ENCODE peak calls at places on chromosomes 5 and 9, in six cellular contexts. B is lower lobe of right lung, M is SK-N-SH, X is uterus, G is K562, Y is pancreas. Q is an unnamed sample. For H3K4me1, the result is how much of the 10 kb centered on the place peaks cover.

GRCh38 chr5:105899726-105900125 is 1771.0 kb downstream of the EFNA5 start:
- DNase-seq in B (no peak), M (no peak), X (no peak), G (no peak), Y (no peak), Q (no peak)

GRCh38 chr5:95731571-95732554 is 727 bp downstream of the RHOBTB3 start:
- DNase-seq in B (peak), M (peak), X (peak), G (peak), Y (peak), Q (peak)

GRCh38 chr9:5767968-5768932 is 64.7 kb downstream of the ERMP1 start:
- DNase-seq in B (no peak), M (no peak), X (no peak), G (no peak), Y (no peak), Q (no peak)

GRCh38 chr5:72459089-72459661 is 48.0 kb downstream of the ZNF366 start:
- DNase-seq in B (no peak), M (no peak), X (no peak), G (no peak), Y (no peak), Q (no peak)

GRCh38 chr5:43168175-43168574 is 23.9 kb upstream of the NIM1K start:
- DNase-seq in B (no peak), M (no peak), X (no peak), G (no peak), Y (no peak), Q (no peak)

GRCh38 chr9:19634881-19635280 is 154.0 kb downstream of the SLC24A2 start:
- DNase-seq in B (no peak), M (peak), X (no peak), G (no peak), Y (no peak), Q (no peak)

GRCh38 chr5:155679530-155679929 is 647.4 kb upstream of the SGCD start:
- DNase-seq in B (no peak), M (no peak), X (no peak), G (no peak), Y (no peak), Q (no peak)

GRCh38 chr9:101275671-101276250 is 109.0 kb downstream of the BAAT start:
- DNase-seq in B (no peak), M (no peak), X (no peak), G (no peak), Y (no peak), Q (no peak)

GRCh38 chr9:134650431-134651190 is 9.0 kb downstream of the COL5A1 start:
- DNase-seq in B (no peak), M (no peak), X (no peak), G (no peak), Y (peak), Q (no peak)

GRCh38 chr9:129702563-129702962 is 37.1 kb downstream of the PRRX2 start:
- DNase-seq in B (peak), M (no peak), X (no peak), G (no peak), Y (no peak), Q (no peak)

GRCh38 chr5:94983861-94984535 is 300.9 kb downstream of the MCTP1 start:
- DNase-seq in B (no peak), M (no peak), X (no peak), G (no peak), Y (no peak), Q (no peak)

GRCh38 chr9:131528886-131529505 is 2.1 kb downstream of the UCK1 start:
- DNase-seq in B (no peak), M (no peak), X (no peak), G (no peak), Y (no peak), Q (no peak)

GRCh38 chr5:170648546-170648945 is 135.0 kb upstream of the GABRP start:
- DNase-seq in B (no peak), M (no peak), X (no peak), G (no peak), Y (no peak), Q (no peak)

GRCh38 chr9:6902423-6902822 is 144.7 kb downstream of the KDM4C start:
- DNase-seq in B (no peak), M (no peak), X (no peak), G (no peak), Y (no peak), Q (no peak)

GRCh38 chr5:59276886-59277514 is 616.5 kb downstream of the PDE4D start:
- DNase-seq in B (no peak), M (no peak), X (no peak), G (no peak), Y (no peak), Q (no peak)

GRCh38 chr5:59276277-59276647 is 617.3 kb downstream of the PDE4D start:
- DNase-seq in B (no peak), M (no peak), X (no peak), G (no peak), Y (no peak), Q (no peak)

GRCh38 chr5:59274130-59274529 is 619.4 kb downstream of the PDE4D start:
- DNase-seq in B (no peak), M (no peak), X (no peak), G (no peak), Y (no peak), Q (no peak)

GRCh38 chr5:59275170-59275536 is 618.4 kb downstream of the PDE4D start:
- DNase-seq in B (no peak), M (no peak), X (no peak), G (no peak), Y (no peak), Q (no peak)

DNA sequence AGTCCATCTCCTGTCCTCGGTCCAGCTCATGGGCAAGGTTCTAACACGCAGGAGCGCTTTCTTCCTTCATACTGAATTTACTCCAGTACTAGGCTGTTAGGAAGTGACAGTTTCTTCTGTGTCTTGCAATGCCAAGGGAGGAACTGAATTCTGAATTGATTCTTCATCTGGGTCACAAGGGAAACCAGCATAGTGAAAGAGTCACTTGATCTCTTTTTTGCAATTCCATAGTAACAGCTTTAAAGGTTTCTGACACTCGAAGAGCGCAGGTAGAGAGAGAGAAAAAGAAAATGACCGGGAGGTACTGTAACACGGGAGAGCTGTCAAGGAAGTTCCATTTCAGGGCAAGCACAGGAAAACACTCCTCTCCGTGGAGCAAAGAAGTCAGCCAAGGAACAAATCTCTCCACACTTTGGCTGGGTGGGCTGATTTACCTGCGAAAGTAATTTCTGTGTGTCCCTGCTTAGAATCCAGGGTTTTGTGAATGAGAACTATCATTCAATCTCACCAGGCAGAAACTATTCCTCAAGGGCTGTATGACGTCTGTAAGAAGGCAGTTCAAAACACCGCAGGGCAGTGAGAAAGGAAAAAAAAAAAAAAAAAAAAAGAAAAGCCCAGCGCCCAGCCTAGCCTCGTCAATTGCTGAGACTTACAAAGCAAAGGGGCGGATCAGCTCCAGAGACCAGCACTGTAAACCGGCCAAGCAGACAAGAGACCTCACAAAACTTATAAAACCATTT is 617.8 kb downstream of the PDE4D start:
- DNase-seq in B (no peak), M (no peak), X (peak), G (no peak), Y (no peak), Q (no peak)
- H3K4me3 ChIP-seq in B (peak), M (no peak), X (peak), G (no peak), Y (peak), Q (no peak)

GRCh38 chr5:14204011-14204670 is 61.0 kb downstream of the TRIO start:
- DNase-seq in B (no peak), M (no peak), X (no peak), G (no peak), Y (no peak), Q (no peak)
- H3K4me1 ChIP-seq in B (half or more), M (half or more), X (under half), G (under half), Y (under half), Q (under half)

DNA sequence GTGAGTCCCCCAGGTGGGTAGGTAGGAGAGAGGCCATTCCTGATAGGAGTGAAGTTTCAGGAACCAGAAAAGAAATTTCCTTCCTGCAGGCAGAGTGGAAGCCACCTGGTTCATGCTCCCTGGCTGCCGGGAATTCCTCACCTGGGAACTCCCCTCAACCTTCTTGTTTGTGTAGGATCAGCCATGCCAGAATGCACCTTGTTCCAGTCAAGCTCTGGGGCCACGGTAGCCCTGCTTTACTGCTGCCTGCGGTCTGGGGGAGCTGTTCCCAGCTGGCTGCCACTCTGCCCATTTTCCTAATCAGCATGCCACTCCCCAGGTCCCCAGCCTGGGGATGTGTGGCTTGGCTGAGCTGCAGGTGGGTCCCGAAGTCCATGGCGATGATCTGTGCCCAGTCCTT is 18.7 kb upstream of the B4GALT1 start:
- DNase-seq in B (no peak), M (no peak), X (no peak), G (no peak), Y (no peak), Q (no peak)
- TF ChIP-seq CTCF in B (no peak), M (no peak), X (no peak), G (no peak), Y (no peak), Q (no peak)

DNA sequence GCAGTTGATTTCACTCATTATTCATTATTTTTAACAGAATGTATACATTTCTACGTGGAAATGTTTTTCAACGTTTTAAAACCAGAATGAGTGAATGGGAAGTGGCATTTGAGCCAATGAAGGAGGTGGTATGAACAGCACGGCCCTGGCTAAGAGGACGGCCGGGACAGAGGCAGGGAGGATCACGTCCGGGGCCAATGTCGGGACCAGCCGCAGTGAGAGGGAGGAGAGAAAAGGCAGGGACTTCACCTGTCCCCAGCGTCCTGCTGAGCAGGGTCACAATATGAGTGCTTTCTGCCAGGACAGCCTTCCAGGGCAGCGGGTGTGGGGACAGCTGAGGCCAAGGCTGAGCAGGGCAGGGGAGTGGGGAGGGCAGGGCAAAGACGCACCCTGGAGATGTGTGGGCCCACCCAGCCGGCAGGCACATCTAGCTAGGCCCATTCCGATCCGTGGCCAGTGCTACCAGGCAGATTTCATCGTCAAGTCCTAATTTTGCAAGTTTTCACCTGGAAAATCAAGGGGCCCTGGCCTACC is 148.0 kb upstream of the PHYKPL start:
- DNase-seq in B (no peak), M (no peak), X (no peak), G (no peak), Y (peak), Q (no peak)
- H3K4me3 ChIP-seq in B (no peak), M (no peak), X (no peak), G (no peak), Y (no peak), Q (no peak)

GRCh38 chr5:2999926-3000325 is 248.4 kb upstream of the IRX2 start:
- DNase-seq in B (no peak), M (no peak), X (no peak), G (no peak), Y (peak), Q (no peak)
- H3K4me1 ChIP-seq in B (under half), M (under half), X (under half), G (under half), Y (under half), Q (under half)

GRCh38 chr5:173984218-173984617 is 4.8 kb upstream of the C5orf47 start:
- DNase-seq in B (no peak), M (peak), X (no peak), G (peak), Y (no peak), Q (peak)
- TF ChIP-seq CTCF in B (no peak), M (peak), X (peak), G (peak), Y (no peak), Q (peak)

GRCh38 chr9:18405240-18405639 is 68.7 kb upstream of the ADAMTSL1 start:
- DNase-seq in B (no peak), M (no peak), X (no peak), G (no peak), Y (no peak), Q (no peak)

DNA sequence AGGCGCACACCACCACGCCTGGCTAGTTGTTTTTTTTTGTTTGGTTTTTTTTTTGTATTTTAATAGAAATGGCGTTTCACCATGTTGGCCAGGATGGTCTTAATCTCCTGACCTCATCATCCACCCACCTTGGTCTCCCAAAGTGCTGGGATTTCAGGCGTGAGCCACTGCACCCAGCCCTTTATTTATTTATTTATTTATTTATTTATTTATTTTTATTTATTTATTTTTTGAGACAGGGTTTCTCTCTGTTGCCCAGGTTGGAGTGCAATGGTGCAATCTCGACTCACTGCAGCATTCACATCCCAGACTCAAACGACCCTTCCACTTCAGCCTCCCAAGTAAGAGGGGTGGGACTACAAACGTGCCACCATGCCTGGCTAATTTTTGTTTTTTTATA is 63.0 kb upstream of the ADAMTSL1 start:
- DNase-seq in B (no peak), M (no peak), X (no peak), G (no peak), Y (no peak), Q (no peak)
- H3K4me3 ChIP-seq in B (no peak), M (no peak), X (no peak), G (no peak), Y (no peak), Q (no peak)

DNA sequence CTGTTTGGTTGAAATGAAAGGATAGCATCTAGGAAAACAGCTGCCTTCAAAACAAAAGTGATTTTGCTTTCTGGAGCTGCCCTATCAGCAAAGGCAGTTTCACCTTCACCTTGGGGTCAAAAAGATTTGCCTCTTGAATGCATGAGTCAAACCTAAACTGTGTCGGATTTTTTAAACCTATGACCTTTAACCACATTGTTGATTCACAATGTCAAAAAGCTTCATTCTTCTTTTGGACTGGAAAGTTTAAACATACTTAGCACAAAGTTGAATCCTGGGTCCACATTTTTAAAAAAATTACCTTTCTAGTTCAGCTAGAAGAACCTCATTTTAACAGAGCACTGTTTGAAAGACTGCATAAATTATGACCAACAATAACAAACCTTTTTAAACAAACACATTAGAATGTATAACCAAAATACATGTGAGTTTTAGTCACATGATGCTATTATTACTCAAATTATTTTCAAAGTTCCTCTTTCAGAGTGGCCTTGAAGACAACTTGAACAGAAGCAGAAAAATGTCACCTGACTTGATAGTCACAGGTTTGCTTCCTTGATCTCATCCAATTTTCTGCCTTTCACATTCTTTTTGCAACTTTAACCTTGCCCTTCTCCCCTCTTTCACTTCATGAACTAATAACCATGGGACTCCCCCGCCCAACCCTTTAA is 109.7 kb upstream of the LHFPL2 start:
- DNase-seq in B (no peak), M (no peak), X (no peak), G (no peak), Y (no peak), Q (no peak)
- H3K4me1 ChIP-seq in B (under half), M (under half), X (under half), G (under half), Y (under half), Q (under half)